ENCODE peak calls at places on chromosome 2, in four cellular contexts. One of them, this sample, is unnamed.

GRCh38 chr2:84631047-84631446 is 114.7 kb downstream of the DNAH6 start:
- DNase-seq in CD8-positive, alpha-beta T cell: no peak
- DNase-seq in cardiac fibroblast: peak; percentile 57
- DNase-seq in GM12865: peak; percentile 17
- DNase-seq in this sample: peak; percentile 15

GRCh38 chr2:85308951-85309555 is 18.7 kb downstream of the TGOLN2 start:
- DNase-seq in CD8-positive, alpha-beta T cell: no peak
- DNase-seq in cardiac fibroblast: peak; percentile 53
- DNase-seq in GM12865: peak; percentile 26
- DNase-seq in this sample: no peak

GRCh38 chr2:191148766-191149165 is 2.0 kb downstream of the STAT4 start:
- DNase-seq in CD8-positive, alpha-beta T cell: no peak
- DNase-seq in cardiac fibroblast: no peak
- DNase-seq in GM12865: no peak
- DNase-seq in this sample: no peak

GRCh38 chr2:165277295-165277694 is 38.1 kb downstream of the SCN2A start:
- DNase-seq in CD8-positive, alpha-beta T cell: no peak
- DNase-seq in cardiac fibroblast: no peak
- DNase-seq in GM12865: no peak
- DNase-seq in this sample: peak; percentile 2

GRCh38 chr2:5019324-5019723 is 672.9 kb upstream of the SOX11 start:
- DNase-seq in CD8-positive, alpha-beta T cell: no peak
- DNase-seq in cardiac fibroblast: no peak
- DNase-seq in GM12865: no peak
- DNase-seq in this sample: no peak

GRCh38 chr2:7450188-7451156 is 533.3 kb downstream of the RNF144A start:
- DNase-seq in CD8-positive, alpha-beta T cell: no peak
- DNase-seq in cardiac fibroblast: no peak
- DNase-seq in GM12865: peak; percentile 41
- DNase-seq in this sample: no peak

GRCh38 chr2:175180701-175181103 is 808 bp downstream of the ATP5MC3 start:
- DNase-seq in CD8-positive, alpha-beta T cell: peak; percentile 17
- DNase-seq in cardiac fibroblast: peak; percentile 56
- DNase-seq in GM12865: peak; percentile 71
- DNase-seq in this sample: no peak

GRCh38 chr2:49687873-49688272 is 533.6 kb upstream of the FSHR start:
- DNase-seq in CD8-positive, alpha-beta T cell: no peak
- DNase-seq in cardiac fibroblast: peak; percentile 3
- DNase-seq in GM12865: no peak
- DNase-seq in this sample: no peak

GRCh38 chr2:30662268-30663131 is 144.7 kb downstream of the CAPN13 start:
- DNase-seq in CD8-positive, alpha-beta T cell: no peak
- DNase-seq in cardiac fibroblast: no peak
- DNase-seq in GM12865: no peak
- DNase-seq in this sample: peak; percentile 85

GRCh38 chr2:50398101-50398500 is 633.8 kb downstream of the NRXN1 start:
- DNase-seq in CD8-positive, alpha-beta T cell: no peak
- DNase-seq in cardiac fibroblast: no peak
- DNase-seq in GM12865: no peak
- DNase-seq in this sample: no peak

GRCh38 chr2:102313025-102313424 is 1.7 kb downstream of the IL1RL1 start:
- DNase-seq in CD8-positive, alpha-beta T cell: no peak
- DNase-seq in cardiac fibroblast: peak; percentile 70
- DNase-seq in GM12865: no peak
- DNase-seq in this sample: no peak

GRCh38 chr2:120910956-120911951 is 175.6 kb downstream of the GLI2 start:
- DNase-seq in CD8-positive, alpha-beta T cell: no peak
- DNase-seq in cardiac fibroblast: peak; percentile 50
- DNase-seq in GM12865: no peak
- DNase-seq in this sample: no peak

GRCh38 chr2:49585921-49586320 is 431.6 kb upstream of the FSHR start:
- DNase-seq in CD8-positive, alpha-beta T cell: no peak
- DNase-seq in cardiac fibroblast: no peak
- DNase-seq in GM12865: no peak
- DNase-seq in this sample: no peak

GRCh38 chr2:30334738-30335426 is 103.5 kb downstream of the LBH start:
- DNase-seq in CD8-positive, alpha-beta T cell: no peak
- DNase-seq in cardiac fibroblast: no peak
- DNase-seq in GM12865: peak; percentile 18
- DNase-seq in this sample: no peak

GRCh38 chr2:61016392-61017002 is 1.0 kb upstream of the PEX13 start:
- DNase-seq in CD8-positive, alpha-beta T cell: no peak
- DNase-seq in cardiac fibroblast: no peak
- DNase-seq in GM12865: peak; percentile 61
- DNase-seq in this sample: no peak

GRCh38 chr2:120436885-120437603 is 91.1 kb downstream of the INHBB start:
- DNase-seq in CD8-positive, alpha-beta T cell: no peak
- DNase-seq in cardiac fibroblast: peak; percentile 16
- DNase-seq in GM12865: peak; percentile 46
- DNase-seq in this sample: peak; percentile 12

GRCh38 chr2:48356701-48357322 is 173.1 kb upstream of the STON1 start:
- DNase-seq in CD8-positive, alpha-beta T cell: no peak
- DNase-seq in cardiac fibroblast: peak; percentile 84
- DNase-seq in GM12865: peak; percentile 64
- DNase-seq in this sample: peak; percentile 43

DNA sequence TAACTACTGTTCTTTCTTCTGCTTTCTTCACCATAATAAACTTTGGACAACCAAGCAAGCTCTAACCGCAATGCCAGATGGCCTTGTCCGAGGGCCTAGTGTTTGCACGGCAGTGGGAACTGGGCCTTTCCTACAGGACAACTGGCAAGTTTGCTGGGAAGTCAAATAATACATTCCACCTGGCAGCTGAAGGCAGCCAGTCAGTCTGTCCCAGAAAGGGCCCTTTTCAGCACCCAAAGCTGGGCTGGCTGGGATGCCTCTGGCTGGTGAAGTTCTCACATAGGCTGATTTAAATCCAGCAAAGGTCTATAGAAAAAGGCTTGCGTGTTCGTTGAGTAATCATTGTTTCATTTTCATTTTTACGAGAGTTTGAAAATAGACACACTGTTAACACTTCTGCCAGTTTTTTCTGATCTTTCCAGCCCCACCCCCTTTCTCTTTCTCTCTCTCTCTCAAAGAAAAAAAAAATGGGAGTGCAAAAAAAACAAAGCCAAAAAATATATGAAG is 110.0 kb upstream of the EPAS1 start:
- DNase-seq in CD8-positive, alpha-beta T cell: no peak
- DNase-seq in cardiac fibroblast: peak; percentile 73
- DNase-seq in GM12865: peak; percentile 69
- DNase-seq in this sample: peak; percentile 82
- H3K4me3 ChIP-seq in CD8-positive, alpha-beta T cell: no peak overlapping the region
- H3K4me3 ChIP-seq in cardiac fibroblast: peak overlapping the region; percentile 3
- H3K4me3 ChIP-seq in GM12865: peak overlapping the region; percentile 11
- H3K4me3 ChIP-seq in this sample: peak overlapping the region; percentile 10

DNA sequence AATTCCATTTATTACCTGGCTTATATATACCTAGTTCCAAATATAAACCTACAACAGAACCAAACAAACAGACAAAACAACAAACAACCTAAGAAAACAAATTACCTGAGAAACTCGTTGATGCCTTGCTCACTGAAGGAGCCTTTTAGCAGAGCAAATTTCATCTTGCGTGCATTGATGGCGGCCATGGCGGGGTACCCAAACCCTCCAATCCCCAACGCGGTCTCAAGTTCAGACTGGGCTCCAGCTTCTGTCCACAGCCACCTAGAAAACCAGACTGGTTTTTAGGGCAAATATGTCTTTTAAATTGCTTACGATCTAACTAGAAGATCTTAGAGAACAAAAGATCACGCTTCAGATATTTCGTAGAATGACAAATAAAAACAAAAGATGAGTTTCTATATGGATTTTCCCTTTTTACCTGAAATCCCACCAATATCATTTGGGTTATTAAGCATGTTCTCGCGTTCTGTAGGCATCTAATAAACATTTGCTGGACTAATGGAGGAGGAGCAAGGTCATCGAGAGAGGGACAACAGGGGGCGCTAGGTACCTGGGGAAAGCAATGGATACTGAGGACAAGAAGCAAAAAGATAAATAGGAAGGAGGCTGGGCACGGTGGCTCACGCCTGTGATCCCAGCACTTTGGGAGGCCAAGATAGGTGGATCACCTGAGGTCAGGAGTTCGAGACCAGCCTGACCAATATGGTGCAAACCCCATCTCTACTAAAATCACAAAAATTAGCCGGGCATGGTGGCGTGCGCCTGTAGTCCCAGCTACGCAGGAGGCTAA is 25.2 kb downstream of the PDIA6 start:
- DNase-seq in CD8-positive, alpha-beta T cell: no peak
- DNase-seq in cardiac fibroblast: no peak
- DNase-seq in GM12865: peak; percentile 52
- DNase-seq in this sample: no peak
- TF ChIP-seq CTCF in CD8-positive, alpha-beta T cell: no peak
- TF ChIP-seq CTCF in cardiac fibroblast: peak; percentile 33
- TF ChIP-seq CTCF in GM12865: peak; percentile 37
- TF ChIP-seq CTCF in this sample: peak; percentile 30

GRCh38 chr2:219059375-219059724 is 1.4 kb downstream of the IHH start:
- DNase-seq in CD8-positive, alpha-beta T cell: no peak
- DNase-seq in cardiac fibroblast: no peak
- DNase-seq in GM12865: no peak
- DNase-seq in this sample: no peak
- H3K4me3 ChIP-seq in CD8-positive, alpha-beta T cell: peak overlapping the region; percentile 15
- H3K4me3 ChIP-seq in cardiac fibroblast: no peak overlapping the region
- H3K4me3 ChIP-seq in GM12865: no peak overlapping the region
- H3K4me3 ChIP-seq in this sample: no peak overlapping the region

GRCh38 chr2:15588329-15588919 is 3.2 kb upstream of the DDX1 start:
- DNase-seq in CD8-positive, alpha-beta T cell: no peak
- DNase-seq in cardiac fibroblast: peak; percentile 58
- DNase-seq in GM12865: peak; percentile 26
- DNase-seq in this sample: peak; percentile 40
- TF ChIP-seq CTCF in CD8-positive, alpha-beta T cell: no peak
- TF ChIP-seq CTCF in cardiac fibroblast: peak; percentile 62
- TF ChIP-seq CTCF in GM12865: peak; percentile 38
- TF ChIP-seq CTCF in this sample: peak; percentile 74

DNA sequence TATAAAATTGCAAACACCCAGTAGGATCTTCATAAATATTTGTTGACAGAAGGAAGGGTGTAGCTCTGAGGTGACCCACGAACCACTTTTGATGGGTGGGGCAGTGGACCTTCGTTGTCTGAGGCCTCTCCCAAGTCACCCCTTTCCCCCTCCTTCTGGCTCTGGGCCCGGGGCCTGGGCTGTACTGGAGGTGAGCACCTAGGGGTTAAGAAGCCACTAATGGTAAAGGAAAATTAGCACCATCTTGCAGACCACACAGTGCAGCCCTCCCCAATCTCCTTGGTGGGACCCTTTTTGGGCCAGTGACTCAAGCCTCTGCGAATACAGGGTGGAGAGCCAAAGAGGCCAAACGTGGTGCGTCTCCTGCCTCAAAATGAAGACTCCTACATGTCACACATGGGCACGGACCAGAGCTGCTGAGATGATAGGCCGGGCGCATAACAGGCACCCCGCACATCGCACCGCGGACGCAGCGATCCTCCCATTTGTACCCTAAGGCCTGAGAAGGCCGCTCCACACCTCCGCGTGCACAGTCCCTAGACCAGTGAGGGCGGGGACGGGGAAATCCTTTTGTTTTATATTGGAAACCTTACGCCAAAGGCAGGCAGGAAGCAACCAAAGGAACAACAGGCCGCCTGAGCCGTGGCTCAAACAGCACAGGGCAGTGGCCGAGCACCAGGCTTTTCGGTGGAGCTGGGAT is 31.9 kb upstream of the ATP6V1B1 start:
- DNase-seq in CD8-positive, alpha-beta T cell: no peak
- DNase-seq in cardiac fibroblast: no peak
- DNase-seq in GM12865: no peak
- DNase-seq in this sample: no peak
- H3K4me3 ChIP-seq in CD8-positive, alpha-beta T cell: no peak overlapping the region
- H3K4me3 ChIP-seq in cardiac fibroblast: no peak overlapping the region
- H3K4me3 ChIP-seq in GM12865: no peak overlapping the region
- H3K4me3 ChIP-seq in this sample: no peak overlapping the region

GRCh38 chr2:118565816-118566540 is 281.5 kb downstream of the EN1 start:
- DNase-seq in CD8-positive, alpha-beta T cell: no peak
- DNase-seq in cardiac fibroblast: no peak
- DNase-seq in GM12865: no peak
- DNase-seq in this sample: no peak

GRCh38 chr2:118568682-118569081 is 278.8 kb downstream of the EN1 start:
- DNase-seq in CD8-positive, alpha-beta T cell: no peak
- DNase-seq in cardiac fibroblast: no peak
- DNase-seq in GM12865: no peak
- DNase-seq in this sample: no peak

GRCh38 chr2:118565301-118565700 is 282.1 kb downstream of the EN1 start:
- DNase-seq in CD8-positive, alpha-beta T cell: no peak
- DNase-seq in cardiac fibroblast: no peak
- DNase-seq in GM12865: no peak
- DNase-seq in this sample: no peak

GRCh38 chr2:118569876-118570535 is 277.4 kb downstream of the EN1 start:
- DNase-seq in CD8-positive, alpha-beta T cell: no peak
- DNase-seq in cardiac fibroblast: peak; percentile 10
- DNase-seq in GM12865: no peak
- DNase-seq in this sample: no peak
- TF ChIP-seq CTCF in CD8-positive, alpha-beta T cell: no peak
- TF ChIP-seq CTCF in cardiac fibroblast: no peak
- TF ChIP-seq CTCF in GM12865: no peak
- TF ChIP-seq CTCF in this sample: no peak

GRCh38 chr2:218051908-218052307 is 17.1 kb upstream of the RUFY4 start:
- DNase-seq in CD8-positive, alpha-beta T cell: no peak
- DNase-seq in cardiac fibroblast: no peak
- DNase-seq in GM12865: no peak
- DNase-seq in this sample: no peak
- H3K4me3 ChIP-seq in CD8-positive, alpha-beta T cell: no peak overlapping the region
- H3K4me3 ChIP-seq in cardiac fibroblast: no peak overlapping the region
- H3K4me3 ChIP-seq in GM12865: no peak overlapping the region
- H3K4me3 ChIP-seq in this sample: no peak overlapping the region

GRCh38 chr2:183752571-183752970 is 628.3 kb downstream of the NUP35 start:
- DNase-seq in CD8-positive, alpha-beta T cell: no peak
- DNase-seq in cardiac fibroblast: no peak
- DNase-seq in GM12865: no peak
- DNase-seq in this sample: no peak
- TF ChIP-seq CTCF in CD8-positive, alpha-beta T cell: no peak
- TF ChIP-seq CTCF in cardiac fibroblast: no peak
- TF ChIP-seq CTCF in GM12865: no peak
- TF ChIP-seq CTCF in this sample: no peak

This sample was measured in HFF-Myc.